ENCODE peak calls at places on chromosomes 11 and 22, in four cellular contexts. One of them, this sample, is unnamed.

GRCh38 chr11:62953811-62954210 is 31.0 kb downstream of the SLC22A6 start:
- DNase-seq in activated naive CD4-positive, alpha-beta T cell: no peak
- DNase-seq in stimulated activated CD4-positive, alpha-beta T cell treated with anti-CD3 and anti-CD28 coated beads, Interleukin-1b, Interleukin-23, amount 100 ng/mL, for 24 hours: no peak
- DNase-seq in left cardiac atrium: no peak
- DNase-seq in this sample: no peak

GRCh38 chr11:77374108-77374507 is 72.6 kb upstream of the GDPD4 start:
- DNase-seq in activated naive CD4-positive, alpha-beta T cell: no peak
- DNase-seq in stimulated activated CD4-positive, alpha-beta T cell treated with anti-CD3 and anti-CD28 coated beads, Interleukin-1b, Interleukin-23, amount 100 ng/mL, for 24 hours: no peak
- DNase-seq in left cardiac atrium: no peak
- DNase-seq in this sample: no peak

GRCh38 chr11:100095809-100096208 is 591.3 kb upstream of the ARHGAP42 start:
- DNase-seq in activated naive CD4-positive, alpha-beta T cell: no peak
- DNase-seq in stimulated activated CD4-positive, alpha-beta T cell treated with anti-CD3 and anti-CD28 coated beads, Interleukin-1b, Interleukin-23, amount 100 ng/mL, for 24 hours: no peak
- DNase-seq in left cardiac atrium: no peak
- DNase-seq in this sample: no peak

GRCh38 chr11:121394785-121395184 is 57.3 kb upstream of the SORL1 start:
- DNase-seq in activated naive CD4-positive, alpha-beta T cell: no peak
- DNase-seq in stimulated activated CD4-positive, alpha-beta T cell treated with anti-CD3 and anti-CD28 coated beads, Interleukin-1b, Interleukin-23, amount 100 ng/mL, for 24 hours: no peak
- DNase-seq in left cardiac atrium: no peak
- DNase-seq in this sample: no peak

GRCh38 chr11:16584569-16584968 is 153.9 kb upstream of the C11orf58 start:
- DNase-seq in activated naive CD4-positive, alpha-beta T cell: no peak
- DNase-seq in stimulated activated CD4-positive, alpha-beta T cell treated with anti-CD3 and anti-CD28 coated beads, Interleukin-1b, Interleukin-23, amount 100 ng/mL, for 24 hours: no peak
- DNase-seq in left cardiac atrium: no peak
- DNase-seq in this sample: no peak

GRCh38 chr11:64638017-64638664 is 47.1 kb downstream of the SLC22A12 start:
- DNase-seq in activated naive CD4-positive, alpha-beta T cell: no peak
- DNase-seq in stimulated activated CD4-positive, alpha-beta T cell treated with anti-CD3 and anti-CD28 coated beads, Interleukin-1b, Interleukin-23, amount 100 ng/mL, for 24 hours: no peak
- DNase-seq in left cardiac atrium: no peak
- DNase-seq in this sample: no peak

GRCh38 chr22:50260801-50261614 is 475 bp downstream of the MAPK12 start:
- DNase-seq in activated naive CD4-positive, alpha-beta T cell: no peak
- DNase-seq in stimulated activated CD4-positive, alpha-beta T cell treated with anti-CD3 and anti-CD28 coated beads, Interleukin-1b, Interleukin-23, amount 100 ng/mL, for 24 hours: no peak
- DNase-seq in left cardiac atrium: peak
- DNase-seq in this sample: peak

GRCh38 chr11:32396331-32396730 is 39.0 kb downstream of the WT1 start:
- DNase-seq in activated naive CD4-positive, alpha-beta T cell: no peak
- DNase-seq in stimulated activated CD4-positive, alpha-beta T cell treated with anti-CD3 and anti-CD28 coated beads, Interleukin-1b, Interleukin-23, amount 100 ng/mL, for 24 hours: no peak
- DNase-seq in left cardiac atrium: no peak
- DNase-seq in this sample: no peak

GRCh38 chr11:93028959-93029536 is 59.6 kb downstream of the MTNR1B start:
- DNase-seq in activated naive CD4-positive, alpha-beta T cell: no peak
- DNase-seq in stimulated activated CD4-positive, alpha-beta T cell treated with anti-CD3 and anti-CD28 coated beads, Interleukin-1b, Interleukin-23, amount 100 ng/mL, for 24 hours: no peak
- DNase-seq in left cardiac atrium: no peak
- DNase-seq in this sample: no peak

GRCh38 chr11:93861808-93862207 is 11.4 kb upstream of the VSTM5 start:
- DNase-seq in activated naive CD4-positive, alpha-beta T cell: no peak
- DNase-seq in stimulated activated CD4-positive, alpha-beta T cell treated with anti-CD3 and anti-CD28 coated beads, Interleukin-1b, Interleukin-23, amount 100 ng/mL, for 24 hours: no peak
- DNase-seq in left cardiac atrium: peak
- DNase-seq in this sample: no peak

GRCh38 chr11:27158763-27159679 is 118.4 kb downstream of the BBOX1 start:
- DNase-seq in activated naive CD4-positive, alpha-beta T cell: no peak
- DNase-seq in stimulated activated CD4-positive, alpha-beta T cell treated with anti-CD3 and anti-CD28 coated beads, Interleukin-1b, Interleukin-23, amount 100 ng/mL, for 24 hours: no peak
- DNase-seq in left cardiac atrium: peak
- DNase-seq in this sample: peak

GRCh38 chr11:61332266-61332822 is 561 bp downstream of the DDB1 start:
- DNase-seq in activated naive CD4-positive, alpha-beta T cell: no peak
- DNase-seq in stimulated activated CD4-positive, alpha-beta T cell treated with anti-CD3 and anti-CD28 coated beads, Interleukin-1b, Interleukin-23, amount 100 ng/mL, for 24 hours: no peak
- DNase-seq in left cardiac atrium: no peak
- DNase-seq in this sample: no peak

GRCh38 chr11:76419896-76420295 is 24.9 kb upstream of the EMSY start:
- DNase-seq in activated naive CD4-positive, alpha-beta T cell: no peak
- DNase-seq in stimulated activated CD4-positive, alpha-beta T cell treated with anti-CD3 and anti-CD28 coated beads, Interleukin-1b, Interleukin-23, amount 100 ng/mL, for 24 hours: no peak
- DNase-seq in left cardiac atrium: no peak
- DNase-seq in this sample: peak

GRCh38 chr11:20303451-20303965 is 60.0 kb upstream of the HTATIP2 start:
- DNase-seq in activated naive CD4-positive, alpha-beta T cell: no peak
- DNase-seq in stimulated activated CD4-positive, alpha-beta T cell treated with anti-CD3 and anti-CD28 coated beads, Interleukin-1b, Interleukin-23, amount 100 ng/mL, for 24 hours: no peak
- DNase-seq in left cardiac atrium: no peak
- DNase-seq in this sample: no peak

GRCh38 chr11:11807811-11808210 is 34.0 kb upstream of the USP47 start:
- DNase-seq in activated naive CD4-positive, alpha-beta T cell: no peak
- DNase-seq in stimulated activated CD4-positive, alpha-beta T cell treated with anti-CD3 and anti-CD28 coated beads, Interleukin-1b, Interleukin-23, amount 100 ng/mL, for 24 hours: no peak
- DNase-seq in left cardiac atrium: no peak
- DNase-seq in this sample: no peak

GRCh38 chr11:69904331-69905201 is 85.3 kb upstream of the FGF3 start:
- DNase-seq in activated naive CD4-positive, alpha-beta T cell: no peak
- DNase-seq in stimulated activated CD4-positive, alpha-beta T cell treated with anti-CD3 and anti-CD28 coated beads, Interleukin-1b, Interleukin-23, amount 100 ng/mL, for 24 hours: no peak
- DNase-seq in left cardiac atrium: no peak
- DNase-seq in this sample: no peak

GRCh38 chr11:44637477-44637876 is 72.0 kb downstream of the CD82 start:
- DNase-seq in activated naive CD4-positive, alpha-beta T cell: no peak
- DNase-seq in stimulated activated CD4-positive, alpha-beta T cell treated with anti-CD3 and anti-CD28 coated beads, Interleukin-1b, Interleukin-23, amount 100 ng/mL, for 24 hours: no peak
- DNase-seq in left cardiac atrium: no peak
- DNase-seq in this sample: no peak

GRCh38 chr11:77269484-77270123 is 31.9 kb downstream of the GDPD4 start:
- DNase-seq in activated naive CD4-positive, alpha-beta T cell: no peak
- DNase-seq in stimulated activated CD4-positive, alpha-beta T cell treated with anti-CD3 and anti-CD28 coated beads, Interleukin-1b, Interleukin-23, amount 100 ng/mL, for 24 hours: no peak
- DNase-seq in left cardiac atrium: no peak
- DNase-seq in this sample: no peak

GRCh38 chr11:113874920-113875413 is 405 bp downstream of the USP28 start:
- DNase-seq in activated naive CD4-positive, alpha-beta T cell: no peak
- DNase-seq in stimulated activated CD4-positive, alpha-beta T cell treated with anti-CD3 and anti-CD28 coated beads, Interleukin-1b, Interleukin-23, amount 100 ng/mL, for 24 hours: peak
- DNase-seq in left cardiac atrium: no peak
- DNase-seq in this sample: no peak

GRCh38 chr11:41235670-41236069 is 223.8 kb downstream of the LRRC4C start:
- DNase-seq in activated naive CD4-positive, alpha-beta T cell: no peak
- DNase-seq in stimulated activated CD4-positive, alpha-beta T cell treated with anti-CD3 and anti-CD28 coated beads, Interleukin-1b, Interleukin-23, amount 100 ng/mL, for 24 hours: no peak
- DNase-seq in left cardiac atrium: no peak
- DNase-seq in this sample: no peak

GRCh38 chr11:27699242-27699925 is 871 bp downstream of the BDNF start:
- DNase-seq in activated naive CD4-positive, alpha-beta T cell: no peak
- DNase-seq in stimulated activated CD4-positive, alpha-beta T cell treated with anti-CD3 and anti-CD28 coated beads, Interleukin-1b, Interleukin-23, amount 100 ng/mL, for 24 hours: no peak
- DNase-seq in left cardiac atrium: no peak
- DNase-seq in this sample: no peak